ENCODE peak calls at places on chromosome 22, in seven cellular contexts. One of them, this sample, is unnamed.

GRCh38 chr22:40428796-40429195 is 58.4 kb downstream of the SGSM3 start:
- DNase-seq in osteocyte: no peak
- DNase-seq in GM10248: no peak
- DNase-seq in fibroblast of the aortic adventitia: no peak
- DNase-seq in endodermal cell: no peak
- DNase-seq in Calu3: no peak
- DNase-seq in HFFc6: no peak
- DNase-seq in this sample: no peak

GRCh38 chr22:40204331-40205116 is 26.8 kb downstream of the TNRC6B start:
- DNase-seq in osteocyte: peak
- DNase-seq in GM10248: no peak
- DNase-seq in fibroblast of the aortic adventitia: peak
- DNase-seq in endodermal cell: no peak
- DNase-seq in Calu3: no peak
- DNase-seq in HFFc6: peak
- DNase-seq in this sample: no peak

GRCh38 chr22:39144101-39144815 is 8.2 kb downstream of the CBX7 start:
- DNase-seq in osteocyte: peak
- DNase-seq in GM10248: peak
- DNase-seq in fibroblast of the aortic adventitia: peak
- DNase-seq in endodermal cell: peak
- DNase-seq in Calu3: peak
- DNase-seq in HFFc6: peak
- DNase-seq in this sample: no peak

GRCh38 chr22:25235547-25236290 is 16.3 kb downstream of the CRYBB2 start:
- DNase-seq in osteocyte: peak
- DNase-seq in GM10248: peak
- DNase-seq in fibroblast of the aortic adventitia: peak
- DNase-seq in endodermal cell: peak
- DNase-seq in Calu3: peak
- DNase-seq in HFFc6: peak
- DNase-seq in this sample: peak

GRCh38 chr22:32079110-32080089 is 36.3 kb downstream of the SLC5A1 start:
- DNase-seq in osteocyte: no peak
- DNase-seq in GM10248: no peak
- DNase-seq in fibroblast of the aortic adventitia: peak
- DNase-seq in endodermal cell: peak
- DNase-seq in Calu3: peak
- DNase-seq in HFFc6: peak
- DNase-seq in this sample: no peak

GRCh38 chr22:42946551-42947198 is 68.3 kb downstream of the PACSIN2 start:
- DNase-seq in osteocyte: no peak
- DNase-seq in GM10248: no peak
- DNase-seq in fibroblast of the aortic adventitia: no peak
- DNase-seq in endodermal cell: no peak
- DNase-seq in Calu3: no peak
- DNase-seq in HFFc6: no peak
- DNase-seq in this sample: no peak

GRCh38 chr22:33274214-33274828 is 216.1 kb upstream of the SYN3 start:
- DNase-seq in osteocyte: no peak
- DNase-seq in GM10248: peak
- DNase-seq in fibroblast of the aortic adventitia: peak
- DNase-seq in endodermal cell: peak
- DNase-seq in Calu3: peak
- DNase-seq in HFFc6: no peak
- DNase-seq in this sample: no peak

GRCh38 chr22:31969789-31970489 is 25.6 kb downstream of the YWHAH start:
- DNase-seq in osteocyte: no peak
- DNase-seq in GM10248: peak
- DNase-seq in fibroblast of the aortic adventitia: peak
- DNase-seq in endodermal cell: peak
- DNase-seq in Calu3: peak
- DNase-seq in HFFc6: peak
- DNase-seq in this sample: peak

GRCh38 chr22:39290724-39291161 is 28.7 kb downstream of the RPL3 start:
- DNase-seq in osteocyte: no peak
- DNase-seq in GM10248: no peak
- DNase-seq in fibroblast of the aortic adventitia: peak
- DNase-seq in endodermal cell: peak
- DNase-seq in Calu3: peak
- DNase-seq in HFFc6: no peak
- DNase-seq in this sample: no peak

GRCh38 chr22:45709866-45710265 is 38.2 kb downstream of the ATXN10 start:
- DNase-seq in osteocyte: no peak
- DNase-seq in GM10248: no peak
- DNase-seq in fibroblast of the aortic adventitia: peak
- DNase-seq in endodermal cell: no peak
- DNase-seq in Calu3: no peak
- DNase-seq in HFFc6: peak
- DNase-seq in this sample: no peak

GRCh38 chr22:20509344-20510047 is 2.1 kb downstream of the MED15 start:
- DNase-seq in osteocyte: no peak
- DNase-seq in GM10248: no peak
- DNase-seq in fibroblast of the aortic adventitia: peak
- DNase-seq in endodermal cell: no peak
- DNase-seq in Calu3: peak
- DNase-seq in HFFc6: peak
- DNase-seq in this sample: no peak

GRCh38 chr22:34055525-34056200 is 135.4 kb upstream of the LARGE1 start:
- DNase-seq in osteocyte: no peak
- DNase-seq in GM10248: no peak
- DNase-seq in fibroblast of the aortic adventitia: no peak
- DNase-seq in endodermal cell: peak
- DNase-seq in Calu3: no peak
- DNase-seq in HFFc6: no peak
- DNase-seq in this sample: peak

GRCh38 chr22:41842996-41843970 is 10.4 kb downstream of the SREBF2 start:
- DNase-seq in osteocyte: no peak
- DNase-seq in GM10248: no peak
- DNase-seq in fibroblast of the aortic adventitia: no peak
- DNase-seq in endodermal cell: no peak
- DNase-seq in Calu3: no peak
- DNase-seq in HFFc6: no peak
- DNase-seq in this sample: no peak

GRCh38 chr22:32781695-32782094 is 19.8 kb upstream of the TIMP3 start:
- DNase-seq in osteocyte: no peak
- DNase-seq in GM10248: no peak
- DNase-seq in fibroblast of the aortic adventitia: peak
- DNase-seq in endodermal cell: no peak
- DNase-seq in Calu3: no peak
- DNase-seq in HFFc6: no peak
- DNase-seq in this sample: no peak

GRCh38 chr22:19805821-19806212 is 45.2 kb downstream of the TBX1 start:
- DNase-seq in osteocyte: no peak
- DNase-seq in GM10248: no peak
- DNase-seq in fibroblast of the aortic adventitia: no peak
- DNase-seq in endodermal cell: peak
- DNase-seq in Calu3: peak
- DNase-seq in HFFc6: no peak
- DNase-seq in this sample: no peak

GRCh38 chr22:36339171-36340065 is 48.3 kb downstream of the MYH9 start:
- DNase-seq in osteocyte: no peak
- DNase-seq in GM10248: no peak
- DNase-seq in fibroblast of the aortic adventitia: peak
- DNase-seq in endodermal cell: no peak
- DNase-seq in Calu3: no peak
- DNase-seq in HFFc6: peak
- DNase-seq in this sample: no peak

GRCh38 chr22:44358723-44359440 is 46.1 kb upstream of the SHISAL1 start:
- DNase-seq in osteocyte: no peak
- DNase-seq in GM10248: no peak
- DNase-seq in fibroblast of the aortic adventitia: no peak
- DNase-seq in endodermal cell: peak
- DNase-seq in Calu3: no peak
- DNase-seq in HFFc6: no peak
- DNase-seq in this sample: no peak

GRCh38 chr22:44357962-44358553 is 45.3 kb upstream of the SHISAL1 start:
- DNase-seq in osteocyte: no peak
- DNase-seq in GM10248: no peak
- DNase-seq in fibroblast of the aortic adventitia: peak
- DNase-seq in endodermal cell: peak
- DNase-seq in Calu3: no peak
- DNase-seq in HFFc6: no peak
- DNase-seq in this sample: no peak

GRCh38 chr22:44355688-44356070 is 42.9 kb upstream of the SHISAL1 start:
- DNase-seq in osteocyte: no peak
- DNase-seq in GM10248: no peak
- DNase-seq in fibroblast of the aortic adventitia: no peak
- DNase-seq in endodermal cell: peak
- DNase-seq in Calu3: no peak
- DNase-seq in HFFc6: no peak
- DNase-seq in this sample: no peak

GRCh38 chr22:44359496-44360110 is 46.9 kb upstream of the SHISAL1 start:
- DNase-seq in osteocyte: no peak
- DNase-seq in GM10248: no peak
- DNase-seq in fibroblast of the aortic adventitia: no peak
- DNase-seq in endodermal cell: peak
- DNase-seq in Calu3: no peak
- DNase-seq in HFFc6: no peak
- DNase-seq in this sample: no peak

GRCh38 chr22:44357296-44357961 is 44.7 kb upstream of the SHISAL1 start:
- DNase-seq in osteocyte: no peak
- DNase-seq in GM10248: no peak
- DNase-seq in fibroblast of the aortic adventitia: no peak
- DNase-seq in endodermal cell: peak
- DNase-seq in Calu3: no peak
- DNase-seq in HFFc6: no peak
- DNase-seq in this sample: no peak
- TF ChIP-seq CTCF in osteocyte: no peak
- TF ChIP-seq CTCF in GM10248: no peak
- TF ChIP-seq CTCF in fibroblast of the aortic adventitia: peak
- TF ChIP-seq CTCF in endodermal cell: peak
- TF ChIP-seq CTCF in Calu3: no peak
- TF ChIP-seq CTCF in HFFc6: peak
- TF ChIP-seq CTCF in this sample: no peak

GRCh38 chr22:29078036-29078868 is 5.4 kb downstream of the KREMEN1 start:
- DNase-seq in osteocyte: no peak
- DNase-seq in GM10248: no peak
- DNase-seq in fibroblast of the aortic adventitia: no peak
- DNase-seq in endodermal cell: no peak
- DNase-seq in Calu3: no peak
- DNase-seq in HFFc6: no peak
- DNase-seq in this sample: no peak
- TF ChIP-seq CTCF in osteocyte: no peak
- TF ChIP-seq CTCF in GM10248: no peak
- TF ChIP-seq CTCF in fibroblast of the aortic adventitia: no peak
- TF ChIP-seq CTCF in endodermal cell: no peak
- TF ChIP-seq CTCF in Calu3: no peak
- TF ChIP-seq CTCF in HFFc6: no peak
- TF ChIP-seq CTCF in this sample: no peak

DNA sequence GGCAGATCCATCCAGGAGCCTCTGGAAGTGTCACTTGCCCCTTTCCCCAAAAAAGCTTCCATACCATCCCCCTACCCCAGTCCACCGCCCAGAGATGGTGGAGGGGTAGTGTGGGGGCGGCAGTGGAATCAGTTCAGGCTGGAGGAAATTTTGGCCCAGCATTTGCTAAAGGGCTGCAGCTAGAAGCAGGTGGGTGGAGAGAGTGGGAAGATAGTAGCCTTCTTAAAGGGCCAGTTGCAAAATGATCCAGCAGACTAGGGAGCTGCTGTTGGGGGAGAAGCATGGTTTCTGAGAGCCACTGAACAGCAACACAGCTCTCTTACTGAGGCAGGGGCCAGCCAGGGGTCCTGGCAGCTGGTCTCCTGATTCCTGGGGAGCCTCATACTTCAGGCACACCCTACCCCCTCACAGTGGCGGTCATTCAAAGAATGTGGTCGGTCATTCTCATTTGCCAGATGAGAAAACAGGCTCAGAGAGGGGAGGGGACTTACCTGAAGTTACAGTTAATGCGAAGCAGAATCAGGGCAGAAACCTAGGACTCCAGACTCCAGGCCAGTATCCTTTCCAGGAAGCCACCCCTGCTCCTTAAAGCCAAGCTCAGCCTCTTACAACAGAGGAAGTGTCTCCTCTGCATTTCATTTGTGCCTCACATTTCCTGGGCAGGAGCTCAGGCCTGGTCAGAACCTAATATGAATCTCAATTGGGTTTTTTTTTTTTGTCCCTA is 5.4 kb downstream of the SEC14L2 start:
- DNase-seq in osteocyte: no peak
- DNase-seq in GM10248: no peak
- DNase-seq in fibroblast of the aortic adventitia: no peak
- DNase-seq in endodermal cell: peak
- DNase-seq in Calu3: no peak
- DNase-seq in HFFc6: no peak
- DNase-seq in this sample: no peak
- TF ChIP-seq CTCF in osteocyte: no peak
- TF ChIP-seq CTCF in GM10248: no peak
- TF ChIP-seq CTCF in fibroblast of the aortic adventitia: no peak
- TF ChIP-seq CTCF in endodermal cell: no peak
- TF ChIP-seq CTCF in Calu3: no peak
- TF ChIP-seq CTCF in HFFc6: no peak
- TF ChIP-seq CTCF in this sample: no peak

DNA sequence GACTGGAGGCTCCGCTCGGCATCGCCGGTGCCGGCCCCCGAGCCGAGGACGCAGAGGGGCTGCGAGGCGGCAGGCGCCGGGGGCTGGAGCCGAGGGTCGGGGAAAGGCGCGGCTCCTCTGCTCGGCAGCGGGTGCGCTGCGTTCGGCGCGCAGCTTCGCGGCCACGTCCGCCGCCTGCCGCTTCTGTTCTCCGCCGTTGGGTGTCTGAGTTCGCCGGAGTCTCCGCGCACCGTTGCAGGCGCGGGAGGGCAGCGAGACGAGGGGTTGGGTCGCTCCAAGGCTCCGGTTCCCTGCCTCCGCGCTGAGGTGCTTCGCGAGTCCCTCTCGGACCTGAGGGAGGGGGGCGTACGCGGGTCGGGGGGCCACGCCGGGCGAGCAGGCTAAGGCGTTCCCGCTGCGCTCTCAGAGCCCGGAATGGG is 350 bp downstream of the MN1 start:
- DNase-seq in osteocyte: no peak
- DNase-seq in GM10248: no peak
- DNase-seq in fibroblast of the aortic adventitia: no peak
- DNase-seq in endodermal cell: peak
- DNase-seq in Calu3: peak
- DNase-seq in HFFc6: no peak
- DNase-seq in this sample: peak
- TF ChIP-seq CTCF in osteocyte: no peak
- TF ChIP-seq CTCF in GM10248: no peak
- TF ChIP-seq CTCF in fibroblast of the aortic adventitia: no peak
- TF ChIP-seq CTCF in endodermal cell: no peak
- TF ChIP-seq CTCF in Calu3: no peak
- TF ChIP-seq CTCF in HFFc6: no peak
- TF ChIP-seq CTCF in this sample: no peak

GRCh38 chr22:23116506-23117263 is 25.1 kb downstream of the RSPH14 start:
- DNase-seq in osteocyte: no peak
- DNase-seq in GM10248: no peak
- DNase-seq in fibroblast of the aortic adventitia: no peak
- DNase-seq in endodermal cell: no peak
- DNase-seq in Calu3: no peak
- DNase-seq in HFFc6: no peak
- DNase-seq in this sample: no peak
- TF ChIP-seq CTCF in osteocyte: no peak
- TF ChIP-seq CTCF in GM10248: no peak
- TF ChIP-seq CTCF in fibroblast of the aortic adventitia: no peak
- TF ChIP-seq CTCF in endodermal cell: peak
- TF ChIP-seq CTCF in Calu3: no peak
- TF ChIP-seq CTCF in HFFc6: no peak
- TF ChIP-seq CTCF in this sample: no peak

GRCh38 chr22:26367402-26368245 is 61.4 kb upstream of the ASPHD2 start:
- DNase-seq in osteocyte: no peak
- DNase-seq in GM10248: peak
- DNase-seq in fibroblast of the aortic adventitia: peak
- DNase-seq in endodermal cell: peak
- DNase-seq in Calu3: peak
- DNase-seq in HFFc6: peak
- DNase-seq in this sample: peak
- TF ChIP-seq CTCF in osteocyte: peak
- TF ChIP-seq CTCF in GM10248: peak
- TF ChIP-seq CTCF in fibroblast of the aortic adventitia: peak
- TF ChIP-seq CTCF in endodermal cell: peak
- TF ChIP-seq CTCF in Calu3: peak
- TF ChIP-seq CTCF in HFFc6: peak
- TF ChIP-seq CTCF in this sample: peak